ENCODE peak calls at places on chromosomes 11 and 22, in five cellular contexts. Y is neural progenitor cell, T is OCI-M1, B is fibroblast of the aortic adventitia, C is AG04450. F is an unnamed sample.

GRCh38 chr22:41683616-41684015 is 5.1 kb downstream of the SNU13 start:
- DNase-seq in Y (no peak), T (no peak), B (no peak), C (no peak), F (no peak)

GRCh38 chr22:33923660-33924246 is 3.5 kb upstream of the LARGE1 start:
- DNase-seq in Y (peak), T (peak), B (peak), C (peak), F (peak)

GRCh38 chr11:30579776-30580175 is 6.4 kb downstream of the MPPED2 start:
- DNase-seq in Y (no peak), T (no peak), B (no peak), C (no peak), F (no peak)

GRCh38 chr22:37601540-37602442 is 6.8 kb upstream of the GGA1 start:
- DNase-seq in Y (peak), T (peak), B (peak), C (no peak), F (no peak)

GRCh38 chr11:2460540-2461252 is 15.9 kb downstream of the KCNQ1 start:
- DNase-seq in Y (no peak), T (no peak), B (no peak), C (no peak), F (no peak)

GRCh38 chr22:50705219-50705691 is 32.6 kb downstream of the SHANK3 start:
- DNase-seq in Y (peak), T (no peak), B (peak), C (peak), F (peak)

GRCh38 chr11:126072141-126072741 is 9.6 kb upstream of the CDON start:
- DNase-seq in Y (no peak), T (no peak), B (no peak), C (no peak), F (no peak)

GRCh38 chr11:64314805-64315561 is 2.4 kb downstream of the TRMT112 start:
- DNase-seq in Y (no peak), T (no peak), B (no peak), C (no peak), F (no peak)

GRCh38 chr11:24046731-24047130 is 450.1 kb upstream of the LUZP2 start:
- DNase-seq in Y (no peak), T (no peak), B (no peak), C (no peak), F (no peak)

GRCh38 chr11:36431429-36432092 is 78.5 kb downstream of the TRAF6 start:
- DNase-seq in Y (peak), T (peak), B (peak), C (peak), F (no peak)

GRCh38 chr22:27463121-27463520 is 338.4 kb downstream of the MN1 start:
- DNase-seq in Y (no peak), T (no peak), B (no peak), C (no peak), F (no peak)

GRCh38 chr11:107821199-107821926 is 37.2 kb downstream of the SLC35F2 start:
- DNase-seq in Y (no peak), T (no peak), B (peak), C (no peak), F (no peak)

GRCh38 chr11:32162906-32163305 is 72.0 kb downstream of the RCN1 start:
- DNase-seq in Y (no peak), T (no peak), B (no peak), C (no peak), F (no peak)

GRCh38 chr22:23178512-23179254 is 1.6 kb upstream of the BCR start:
- DNase-seq in Y (peak), T (peak), B (peak), C (no peak), F (peak)

GRCh38 chr22:47022075-47022473 is 259.6 kb downstream of the TBC1D22A start:
- DNase-seq in Y (no peak), T (no peak), B (peak), C (no peak), F (no peak)

GRCh38 chr22:19884954-19885751 is 30.5 kb upstream of the GNB1L start:
- DNase-seq in Y (no peak), T (no peak), B (no peak), C (no peak), F (no peak)

GRCh38 chr11:86800076-86800955 is at the start of gene PRSS23:
- DNase-seq in Y (peak), T (peak), B (peak), C (no peak), F (peak)

GRCh38 chr11:106022795-106023275 is 795 bp upstream of the MSANTD4 start:
- DNase-seq in Y (no peak), T (no peak), B (no peak), C (no peak), F (no peak)

GRCh38 chr11:2893935-2894334 is 8.4 kb upstream of the CDKN1C start:
- DNase-seq in Y (no peak), T (no peak), B (no peak), C (no peak), F (no peak)

GRCh38 chr11:68654978-68655377 is 29.4 kb upstream of the GAL start:
- DNase-seq in Y (no peak), T (no peak), B (no peak), C (no peak), F (no peak)

GRCh38 chr11:100876826-100877545 is 189.9 kb downstream of the ARHGAP42 start:
- DNase-seq in Y (no peak), T (peak), B (peak), C (peak), F (no peak)

GRCh38 chr11:95919514-95919913 is 4.4 kb downstream of the MTMR2 start:
- DNase-seq in Y (no peak), T (no peak), B (no peak), C (no peak), F (no peak)

GRCh38 chr11:10042699-10043098 is 251.3 kb downstream of the SBF2 start:
- DNase-seq in Y (no peak), T (no peak), B (no peak), C (no peak), F (no peak)

GRCh38 chr22:22460635-22461034 is 47.9 kb downstream of the ZNF280B start:
- DNase-seq in Y (peak), T (peak), B (peak), C (no peak), F (peak)

GRCh38 chr11:119307219-119307618 is 9.7 kb downstream of the MCAM start:
- DNase-seq in Y (peak), T (peak), B (no peak), C (no peak), F (peak)

GRCh38 chr11:77276271-77276670 is 25.2 kb downstream of the GDPD4 start:
- DNase-seq in Y (no peak), T (peak), B (peak), C (no peak), F (no peak)

GRCh38 chr11:620935-621814 is 3.6 kb downstream of the CDHR5 start:
- DNase-seq in Y (no peak), T (no peak), B (no peak), C (no peak), F (no peak)

GRCh38 chr22:27723150-27723549 is 78.4 kb downstream of the MN1 start:
- DNase-seq in Y (no peak), T (peak), B (no peak), C (no peak), F (no peak)

GRCh38 chr11:68997124-68997994 is 15.7 kb downstream of the MRGPRF start:
- DNase-seq in Y (no peak), T (no peak), B (no peak), C (no peak), F (peak)

GRCh38 chr22:39472570-39473556 is 16.1 kb downstream of the MGAT3 start:
- DNase-seq in Y (no peak), T (peak), B (no peak), C (no peak), F (no peak)

GRCh38 chr11:134207538-134208239 is 16.1 kb downstream of the NCAPD3 start:
- DNase-seq in Y (peak), T (peak), B (peak), C (no peak), F (no peak)

GRCh38 chr11:18727499-18728236 is 1.7 kb upstream of the IGSF22 start:
- DNase-seq in Y (peak), T (peak), B (peak), C (no peak), F (peak)

GRCh38 chr11:124758355-124759267 is 3.5 kb downstream of the ESAM start:
- DNase-seq in Y (peak), T (peak), B (peak), C (no peak), F (peak)

GRCh38 chr11:134939905-134940304 is 527.9 kb upstream of the B3GAT1 start:
- DNase-seq in Y (peak), T (peak), B (no peak), C (no peak), F (peak)

GRCh38 chr22:48278620-48279464 is 1516.4 kb downstream of the TBC1D22A start:
- DNase-seq in Y (no peak), T (no peak), B (no peak), C (no peak), F (no peak)

GRCh38 chr22:22687638-22688500 is 43.5 kb downstream of the GGTLC2 start:
- DNase-seq in Y (peak), T (peak), B (peak), C (peak), F (peak)

GRCh38 chr11:110830344-110831141 is 118.3 kb upstream of the ARHGAP20 start:
- DNase-seq in Y (peak), T (no peak), B (peak), C (no peak), F (no peak)

GRCh38 chr11:798093-798713 is at the start of gene SLC25A22:
- DNase-seq in Y (peak), T (peak), B (peak), C (no peak), F (peak)

GRCh38 chr11:47156333-47156732 is 20.3 kb downstream of the ARFGAP2 start:
- DNase-seq in Y (no peak), T (no peak), B (no peak), C (no peak), F (no peak)

F was measured in SK-N-SH.